ENCODE peak calls at places on chromosomes 7 and 10, in ten cellular contexts. One of them, this sample, is unnamed.

GRCh38 chr7:117323877-117324699 is 1.2 kb upstream of the WNT2 start:
- DNase-seq in spleen: peak; percentile 81
- DNase-seq in HTR-8/SVneo: no peak
- DNase-seq in skeletal muscle cell: no peak
- DNase-seq in HL-60: no peak
- DNase-seq in H1: peak; percentile 72
- DNase-seq in NCI-H446 treated with DMSO at 0.1 percent for 48 hours: no peak
- DNase-seq in SJSA1: peak; percentile 76
- DNase-seq in Daoy: peak; percentile 61
- DNase-seq in CD8-positive, alpha-beta memory T cell: no peak
- DNase-seq in this sample: peak; percentile 22

GRCh38 chr10:21995557-21995956 is 8.0 kb downstream of the DNAJC1 start:
- DNase-seq in CD8-positive, alpha-beta memory T cell: no peak
- DNase-seq in NCI-H446 treated with DMSO at 0.1 percent for 48 hours: no peak
- DNase-seq in HL-60: peak; percentile 42
- DNase-seq in HTR-8/SVneo: no peak
- DNase-seq in SJSA1: no peak
- DNase-seq in Daoy: no peak
- DNase-seq in skeletal muscle cell: no peak
- DNase-seq in spleen: no peak
- DNase-seq in H1: no peak
- DNase-seq in this sample: no peak

GRCh38 chr7:26633557-26633956 is 230.8 kb downstream of the SKAP2 start:
- DNase-seq in Daoy: peak; percentile 28
- DNase-seq in spleen: no peak
- DNase-seq in H1: no peak
- DNase-seq in CD8-positive, alpha-beta memory T cell: no peak
- DNase-seq in HL-60: no peak
- DNase-seq in NCI-H446 treated with DMSO at 0.1 percent for 48 hours: no peak
- DNase-seq in skeletal muscle cell: no peak
- DNase-seq in SJSA1: no peak
- DNase-seq in HTR-8/SVneo: no peak
- DNase-seq in this sample: peak; percentile 52

GRCh38 chr7:120400806-120401455 is 128.0 kb downstream of the KCND2 start:
- DNase-seq in H1: no peak
- DNase-seq in NCI-H446 treated with DMSO at 0.1 percent for 48 hours: no peak
- DNase-seq in HL-60: no peak
- DNase-seq in SJSA1: no peak
- DNase-seq in spleen: no peak
- DNase-seq in skeletal muscle cell: no peak
- DNase-seq in HTR-8/SVneo: no peak
- DNase-seq in CD8-positive, alpha-beta memory T cell: no peak
- DNase-seq in Daoy: no peak
- DNase-seq in this sample: no peak

GRCh38 chr7:139596626-139597025 is 73.1 kb downstream of the CLEC2L start:
- DNase-seq in CD8-positive, alpha-beta memory T cell: no peak
- DNase-seq in NCI-H446 treated with DMSO at 0.1 percent for 48 hours: no peak
- DNase-seq in H1: no peak
- DNase-seq in skeletal muscle cell: no peak
- DNase-seq in spleen: no peak
- DNase-seq in HTR-8/SVneo: no peak
- DNase-seq in HL-60: no peak
- DNase-seq in SJSA1: no peak
- DNase-seq in Daoy: no peak
- DNase-seq in this sample: no peak

GRCh38 chr7:118300177-118300576 is 75.7 kb downstream of the ANKRD7 start:
- DNase-seq in NCI-H446 treated with DMSO at 0.1 percent for 48 hours: no peak
- DNase-seq in HTR-8/SVneo: no peak
- DNase-seq in H1: no peak
- DNase-seq in CD8-positive, alpha-beta memory T cell: no peak
- DNase-seq in skeletal muscle cell: no peak
- DNase-seq in Daoy: no peak
- DNase-seq in SJSA1: no peak
- DNase-seq in spleen: no peak
- DNase-seq in HL-60: no peak
- DNase-seq in this sample: no peak

GRCh38 chr10:70115948-70116682 is 16.5 kb downstream of the AIFM2 start:
- DNase-seq in NCI-H446 treated with DMSO at 0.1 percent for 48 hours: no peak
- DNase-seq in Daoy: peak; percentile 16
- DNase-seq in H1: peak; percentile 84
- DNase-seq in CD8-positive, alpha-beta memory T cell: peak; percentile 62
- DNase-seq in spleen: peak; percentile 76
- DNase-seq in SJSA1: no peak
- DNase-seq in HL-60: no peak
- DNase-seq in HTR-8/SVneo: peak; percentile 64
- DNase-seq in skeletal muscle cell: no peak
- DNase-seq in this sample: no peak

GRCh38 chr10:122417667-122418066 is 36.8 kb upstream of the ARMS2 start:
- DNase-seq in HTR-8/SVneo: no peak
- DNase-seq in Daoy: peak; percentile 6
- DNase-seq in HL-60: no peak
- DNase-seq in SJSA1: no peak
- DNase-seq in spleen: no peak
- DNase-seq in NCI-H446 treated with DMSO at 0.1 percent for 48 hours: no peak
- DNase-seq in H1: no peak
- DNase-seq in skeletal muscle cell: peak; percentile 20
- DNase-seq in CD8-positive, alpha-beta memory T cell: no peak
- DNase-seq in this sample: no peak

GRCh38 chr7:155538293-155538692 is 8.1 kb downstream of the CNPY1 start:
- DNase-seq in Daoy: no peak
- DNase-seq in HL-60: no peak
- DNase-seq in HTR-8/SVneo: no peak
- DNase-seq in skeletal muscle cell: no peak
- DNase-seq in CD8-positive, alpha-beta memory T cell: no peak
- DNase-seq in H1: no peak
- DNase-seq in SJSA1: no peak
- DNase-seq in spleen: no peak
- DNase-seq in NCI-H446 treated with DMSO at 0.1 percent for 48 hours: no peak
- DNase-seq in this sample: no peak

GRCh38 chr10:78771215-78771614 is 297.6 kb upstream of the ZMIZ1 start:
- DNase-seq in HTR-8/SVneo: no peak
- DNase-seq in SJSA1: no peak
- DNase-seq in Daoy: no peak
- DNase-seq in NCI-H446 treated with DMSO at 0.1 percent for 48 hours: no peak
- DNase-seq in H1: no peak
- DNase-seq in skeletal muscle cell: no peak
- DNase-seq in spleen: peak; percentile 61
- DNase-seq in HL-60: no peak
- DNase-seq in CD8-positive, alpha-beta memory T cell: no peak
- DNase-seq in this sample: no peak

GRCh38 chr7:110317699-110318265 is 773.1 kb upstream of the LRRN3 start:
- DNase-seq in spleen: no peak
- DNase-seq in H1: no peak
- DNase-seq in NCI-H446 treated with DMSO at 0.1 percent for 48 hours: no peak
- DNase-seq in HTR-8/SVneo: peak; percentile 2
- DNase-seq in skeletal muscle cell: no peak
- DNase-seq in SJSA1: no peak
- DNase-seq in Daoy: no peak
- DNase-seq in HL-60: no peak
- DNase-seq in CD8-positive, alpha-beta memory T cell: no peak
- DNase-seq in this sample: peak; percentile 49

GRCh38 chr7:75066521-75066920 is 7.1 kb downstream of the RCC1L start:
- DNase-seq in spleen: peak; percentile 28
- DNase-seq in CD8-positive, alpha-beta memory T cell: no peak
- DNase-seq in skeletal muscle cell: no peak
- DNase-seq in NCI-H446 treated with DMSO at 0.1 percent for 48 hours: no peak
- DNase-seq in HL-60: no peak
- DNase-seq in Daoy: no peak
- DNase-seq in SJSA1: no peak
- DNase-seq in HTR-8/SVneo: no peak
- DNase-seq in H1: no peak
- DNase-seq in this sample: no peak

GRCh38 chr10:30098624-30099023 is 39.2 kb upstream of the JCAD start:
- DNase-seq in spleen: no peak
- DNase-seq in HL-60: no peak
- DNase-seq in SJSA1: no peak
- DNase-seq in Daoy: peak; percentile 65
- DNase-seq in CD8-positive, alpha-beta memory T cell: no peak
- DNase-seq in HTR-8/SVneo: peak; percentile 53
- DNase-seq in H1: no peak
- DNase-seq in NCI-H446 treated with DMSO at 0.1 percent for 48 hours: no peak
- DNase-seq in skeletal muscle cell: peak; percentile 76
- DNase-seq in this sample: peak; percentile 38

GRCh38 chr10:94098916-94099315 is 105.2 kb downstream of the PLCE1 start:
- DNase-seq in HL-60: no peak
- DNase-seq in H1: no peak
- DNase-seq in SJSA1: no peak
- DNase-seq in skeletal muscle cell: no peak
- DNase-seq in spleen: no peak
- DNase-seq in CD8-positive, alpha-beta memory T cell: no peak
- DNase-seq in NCI-H446 treated with DMSO at 0.1 percent for 48 hours: no peak
- DNase-seq in HTR-8/SVneo: no peak
- DNase-seq in Daoy: no peak
- DNase-seq in this sample: no peak

GRCh38 chr10:103710490-103710889 is 144.9 kb downstream of the SH3PXD2A start:
- DNase-seq in HTR-8/SVneo: no peak
- DNase-seq in CD8-positive, alpha-beta memory T cell: no peak
- DNase-seq in Daoy: peak; percentile 42
- DNase-seq in NCI-H446 treated with DMSO at 0.1 percent for 48 hours: no peak
- DNase-seq in spleen: no peak
- DNase-seq in skeletal muscle cell: no peak
- DNase-seq in HL-60: no peak
- DNase-seq in H1: no peak
- DNase-seq in SJSA1: no peak
- DNase-seq in this sample: peak; percentile 73

GRCh38 chr10:30047924-30048531 is 11.4 kb downstream of the JCAD start:
- DNase-seq in SJSA1: no peak
- DNase-seq in HL-60: no peak
- DNase-seq in skeletal muscle cell: no peak
- DNase-seq in NCI-H446 treated with DMSO at 0.1 percent for 48 hours: no peak
- DNase-seq in CD8-positive, alpha-beta memory T cell: no peak
- DNase-seq in HTR-8/SVneo: no peak
- DNase-seq in H1: no peak
- DNase-seq in Daoy: no peak
- DNase-seq in spleen: no peak
- DNase-seq in this sample: no peak

This sample was measured in PC-9.